ENCODE peak calls at places on chromosome 19, in eight cellular contexts. L, H, C, B, P, J, Y and U are unnamed samples.

GRCh38 chr19:18046066-18046718 is 38.2 kb downstream of the ARRDC2 start:
- DNase-seq in C (no peak), Y (peak), L (no peak), J (no peak), P (no peak), H (peak), B (peak), U (no peak)

GRCh38 chr19:52923782-52924593 is 760 bp upstream of the ZNF888 start:
- DNase-seq in P (no peak), J (no peak), Y (peak), C (no peak), B (no peak), L (no peak), H (peak), U (peak)

GRCh38 chr19:6015841-6016545 is 38.1 kb upstream of the RANBP3 start:
- DNase-seq in J (no peak), C (no peak), L (no peak), P (no peak), H (no peak), B (no peak), Y (no peak), U (no peak)

GRCh38 chr19:47729799-47730520 is 15.4 kb upstream of the NOP53 start:
- DNase-seq in Y (no peak), H (no peak), J (peak), P (no peak), B (peak), C (no peak), L (no peak), U (peak)

GRCh38 chr19:5261151-5261890 is 79.3 kb downstream of the PTPRS start:
- DNase-seq in H (no peak), B (no peak), J (no peak), L (no peak), P (no peak), Y (no peak), C (no peak), U (no peak)

GRCh38 chr19:18156841-18157464 is 4.0 kb downstream of the PIK3R2 start:
- DNase-seq in L (no peak), B (peak), P (no peak), C (peak), J (peak), H (peak), Y (peak), U (no peak)

GRCh38 chr19:10430505-10431253 is 10.3 kb downstream of the PDE4A start:
- DNase-seq in Y (no peak), L (no peak), J (no peak), H (peak), C (no peak), P (no peak), B (peak), U (peak)

GRCh38 chr19:54190942-54191670 is at the start of gene TSEN34:
- DNase-seq in B (peak), J (peak), P (peak), H (peak), Y (peak), L (peak), C (peak), U (peak)

GRCh38 chr19:42242071-42242511 is 311 bp downstream of the GSK3A start:
- DNase-seq in B (no peak), J (no peak), P (no peak), C (no peak), L (no peak), Y (no peak), H (peak), U (no peak)